ENCODE peak calls at places on chromosomes 13 and 19, in five cellular contexts. B is left lung; Z is uterus; M is endodermal cell; Q is CD8-positive, alpha-beta memory T cell. E is an unnamed sample. For H3K36me3, the result is how much of the 10 kb centered on the place peaks cover.

GRCh38 chr19:46859637-46860124 is 1.1 kb upstream of the ARHGAP35 start:
- DNase-seq in Z (peak), Q (no peak), B (no peak), M (no peak), E (peak)

GRCh38 chr13:31719214-31719613 is 20.1 kb upstream of the RXFP2 start:
- DNase-seq in Q (no peak), B (no peak), M (no peak), Z (no peak), E (no peak)

GRCh38 chr13:83121904-83122303 is 760.4 kb downstream of the SLITRK1 start:
- DNase-seq in Q (no peak), Z (no peak), B (no peak), M (no peak), E (no peak)

GRCh38 chr19:17061205-17061604 is 14.0 kb downstream of the HAUS8 start:
- DNase-seq in Z (no peak), M (no peak), B (no peak), Q (no peak), E (no peak)

GRCh38 chr13:48783181-48783630 is 129.5 kb downstream of the CYSLTR2 start:
- DNase-seq in M (no peak), B (peak), Z (no peak), Q (no peak), E (peak)

GRCh38 chr13:73138967-73139491 is 80.2 kb downstream of the KLF5 start:
- DNase-seq in B (no peak), Z (no peak), M (no peak), Q (no peak), E (no peak)

GRCh38 chr13:59684105-59684504 is 479.6 kb downstream of the DIAPH3 start:
- DNase-seq in Q (no peak), Z (no peak), M (no peak), B (no peak), E (no peak)

GRCh38 chr13:101065314-101065713 is 351.0 kb downstream of the NALCN start:
- DNase-seq in Z (no peak), M (no peak), B (no peak), Q (no peak), E (no peak)

GRCh38 chr19:35363711-35364425 is 5.6 kb downstream of the FFAR3 start:
- DNase-seq in B (no peak), Q (no peak), Z (no peak), M (no peak), E (no peak)

GRCh38 chr19:2109278-2109864 is 12.7 kb downstream of the IZUMO4 start:
- DNase-seq in Z (no peak), Q (no peak), M (no peak), B (no peak), E (no peak)

GRCh38 chr19:2110822-2111221 is 14.1 kb downstream of the IZUMO4 start:
- DNase-seq in Q (no peak), M (peak), B (no peak), Z (no peak), E (no peak)

GRCh38 chr19:2111886-2112285 is 15.2 kb downstream of the IZUMO4 start:
- DNase-seq in B (no peak), Q (no peak), M (no peak), Z (no peak), E (no peak)

GRCh38 chr19:2112516-2113320 is 16.0 kb downstream of the IZUMO4 start:
- DNase-seq in Z (no peak), Q (no peak), M (no peak), B (no peak), E (no peak)

GRCh38 chr19:2111425-2111824 is 14.7 kb downstream of the IZUMO4 start:
- DNase-seq in M (no peak), B (peak), Q (no peak), Z (no peak), E (no peak)
- H3K36me3 ChIP-seq in M (half or more), B (half or more), Q (under half), Z (under half), E (under half)

DNA sequence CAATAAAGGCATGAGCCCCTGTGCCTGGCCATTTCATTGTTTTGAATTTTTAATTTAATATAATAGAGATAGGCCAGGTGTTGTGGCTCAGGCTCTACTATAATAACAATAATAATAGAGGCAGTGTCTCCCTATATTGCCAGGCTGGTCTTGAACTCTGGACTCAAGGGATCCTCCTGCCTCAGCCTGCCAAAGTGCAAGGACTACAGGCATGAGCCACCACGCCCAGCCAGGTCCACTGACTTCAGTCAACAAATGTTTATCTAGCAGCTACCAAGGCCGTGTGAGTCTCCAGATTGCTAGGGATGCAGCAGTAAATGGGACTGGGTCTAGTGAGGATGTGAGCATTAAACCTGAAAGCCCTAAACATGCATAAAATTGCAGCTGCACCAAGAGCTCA is 13.8 kb upstream of the ILF3 start:
- DNase-seq in B (no peak), Z (no peak), Q (no peak), M (no peak), E (no peak)
- H3K36me3 ChIP-seq in B (half or more), Z (under half), Q (under half), M (half or more), E (under half)

GRCh38 chr13:67096418-67096817 is 133.7 kb downstream of the PCDH9 start:
- DNase-seq in M (no peak), Q (no peak), Z (no peak), B (no peak), E (no peak)
- H3K36me3 ChIP-seq in M (under half), Q (under half), Z (under half), B (under half), E (under half)

GRCh38 chr19:32810452-32810851 is 59.1 kb downstream of the SLC7A9 start:
- DNase-seq in Z (no peak), B (no peak), M (no peak), Q (no peak), E (no peak)
- H3K36me3 ChIP-seq in Z (under half), B (under half), M (under half), Q (under half), E (under half)

GRCh38 chr19:42287017-42287825 is 14.7 kb upstream of the PRR19 start:
- DNase-seq in M (no peak), Q (no peak), Z (no peak), B (no peak), E (peak)
- H3K36me3 ChIP-seq in M (half or more), Q (under half), Z (under half), B (half or more), E (under half)

E was measured in right lobe of liver.